ENCODE peak calls at places on chromosomes 3 and 15, in six cellular contexts. E, M, X, C, K and T are unnamed samples.

GRCh38 chr3:159821148-159821547 is 167.5 kb upstream of the IL12A start:
- DNase-seq in E (no peak), M (no peak), X (no peak), C (no peak), K (no peak), T (no peak)

GRCh38 chr3:23913873-23914743 is 2.7 kb downstream of the NKIRAS1 start:
- DNase-seq in E (no peak), M (no peak), X (no peak), C (no peak), K (no peak), T (no peak)

GRCh38 chr3:144028798-144029411 is 57.3 kb downstream of the DIPK2A start:
- DNase-seq in E (no peak), M (no peak), X (no peak), C (peak), K (no peak), T (peak)

GRCh38 chr3:166248784-166249183 is 411.6 kb upstream of the BCHE start:
- DNase-seq in E (no peak), M (no peak), X (no peak), C (no peak), K (no peak), T (no peak)

GRCh38 chr15:72339777-72340177 is 19.8 kb upstream of the CELF6 start:
- DNase-seq in E (no peak), M (no peak), X (no peak), C (peak), K (peak), T (no peak)

GRCh38 chr3:183385698-183386590 is 42.5 kb downstream of the MCF2L2 start:
- DNase-seq in E (no peak), M (no peak), X (peak), C (peak), K (peak), T (peak)

GRCh38 chr15:72824112-72824511 is 40.6 kb upstream of the ADPGK start:
- DNase-seq in E (no peak), M (no peak), X (no peak), C (no peak), K (no peak), T (no peak)

GRCh38 chr3:119211193-119211592 is 29.5 kb downstream of the B4GALT4 start:
- DNase-seq in E (no peak), M (no peak), X (no peak), C (no peak), K (no peak), T (no peak)

GRCh38 chr15:41860049-41860828 is 21.6 kb downstream of the PLA2G4B start:
- DNase-seq in E (no peak), M (no peak), X (no peak), C (peak), K (peak), T (no peak)

GRCh38 chr3:12516873-12517272 is 28.4 kb downstream of the MKRN2OS start:
- DNase-seq in E (no peak), M (no peak), X (no peak), C (no peak), K (no peak), T (no peak)

GRCh38 chr3:170493712-170494182 is 75.1 kb downstream of the CLDN11 start:
- DNase-seq in E (no peak), M (no peak), X (no peak), C (peak), K (peak), T (no peak)

GRCh38 chr3:155714295-155714718 is 30.6 kb downstream of the PLCH1 start:
- DNase-seq in E (no peak), M (no peak), X (no peak), C (no peak), K (no peak), T (peak)

GRCh38 chr3:87057474-87057873 is 66.5 kb upstream of the VGLL3 start:
- DNase-seq in E (no peak), M (no peak), X (no peak), C (no peak), K (no peak), T (no peak)

GRCh38 chr15:62606376-62607164 is 436.0 kb upstream of the TPM1 start:
- DNase-seq in E (no peak), M (no peak), X (no peak), C (no peak), K (no peak), T (peak)

GRCh38 chr3:98593046-98593936 is at the start of gene CPOX:
- DNase-seq in E (peak), M (peak), X (peak), C (peak), K (peak), T (peak)

GRCh38 chr15:44443515-44443914 is 16.1 kb downstream of the CTDSPL2 start:
- DNase-seq in E (no peak), M (no peak), X (no peak), C (no peak), K (no peak), T (no peak)
- TF ChIP-seq POLR2A in E (no peak), M (no peak), X (no peak), C (no peak), K (no peak), T (no peak)

DNA sequence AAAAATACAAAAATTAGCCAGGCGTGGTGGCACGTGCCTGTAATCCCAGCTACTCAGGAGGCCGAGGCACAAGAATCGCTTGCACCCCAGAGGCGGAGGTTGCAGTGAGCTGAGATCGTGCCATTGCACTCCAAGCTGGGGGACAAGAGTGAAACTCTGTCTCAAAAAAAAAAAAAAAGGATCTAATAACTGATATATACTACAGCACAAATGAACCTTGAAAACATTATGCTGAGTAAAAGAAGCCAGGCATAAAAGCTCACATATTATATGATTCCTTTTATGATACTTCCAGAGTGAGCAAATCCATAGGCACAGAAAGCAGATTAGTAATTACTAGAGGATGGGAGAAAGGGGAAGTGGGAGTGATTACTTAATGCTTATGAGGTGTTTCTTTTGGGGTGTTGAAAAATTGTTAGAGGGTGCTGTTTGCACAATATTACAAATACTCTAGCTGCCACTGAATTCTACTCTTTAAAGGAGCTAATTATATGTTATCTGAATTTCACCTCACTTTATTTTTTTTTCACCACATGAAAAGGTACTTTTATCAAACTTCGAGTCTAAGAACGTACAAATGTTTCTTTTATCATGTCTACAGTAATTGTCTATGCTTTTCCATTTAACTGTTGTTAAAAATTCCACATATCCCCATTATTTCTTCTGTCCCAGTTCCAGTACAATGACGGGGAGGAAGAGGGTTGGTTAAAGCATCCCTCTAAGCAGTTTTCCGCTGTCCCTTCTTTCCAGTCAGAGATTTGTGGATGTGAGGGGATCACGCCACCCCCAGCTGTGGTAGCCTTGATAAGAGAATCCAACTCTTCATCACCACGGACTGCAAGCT is 77.7 kb upstream of the FAM174B start:
- DNase-seq in E (no peak), M (no peak), X (no peak), C (peak), K (no peak), T (no peak)
- H3K27ac ChIP-seq in E (no peak), M (no peak), X (no peak), C (peak), K (no peak), T (no peak)

DNA sequence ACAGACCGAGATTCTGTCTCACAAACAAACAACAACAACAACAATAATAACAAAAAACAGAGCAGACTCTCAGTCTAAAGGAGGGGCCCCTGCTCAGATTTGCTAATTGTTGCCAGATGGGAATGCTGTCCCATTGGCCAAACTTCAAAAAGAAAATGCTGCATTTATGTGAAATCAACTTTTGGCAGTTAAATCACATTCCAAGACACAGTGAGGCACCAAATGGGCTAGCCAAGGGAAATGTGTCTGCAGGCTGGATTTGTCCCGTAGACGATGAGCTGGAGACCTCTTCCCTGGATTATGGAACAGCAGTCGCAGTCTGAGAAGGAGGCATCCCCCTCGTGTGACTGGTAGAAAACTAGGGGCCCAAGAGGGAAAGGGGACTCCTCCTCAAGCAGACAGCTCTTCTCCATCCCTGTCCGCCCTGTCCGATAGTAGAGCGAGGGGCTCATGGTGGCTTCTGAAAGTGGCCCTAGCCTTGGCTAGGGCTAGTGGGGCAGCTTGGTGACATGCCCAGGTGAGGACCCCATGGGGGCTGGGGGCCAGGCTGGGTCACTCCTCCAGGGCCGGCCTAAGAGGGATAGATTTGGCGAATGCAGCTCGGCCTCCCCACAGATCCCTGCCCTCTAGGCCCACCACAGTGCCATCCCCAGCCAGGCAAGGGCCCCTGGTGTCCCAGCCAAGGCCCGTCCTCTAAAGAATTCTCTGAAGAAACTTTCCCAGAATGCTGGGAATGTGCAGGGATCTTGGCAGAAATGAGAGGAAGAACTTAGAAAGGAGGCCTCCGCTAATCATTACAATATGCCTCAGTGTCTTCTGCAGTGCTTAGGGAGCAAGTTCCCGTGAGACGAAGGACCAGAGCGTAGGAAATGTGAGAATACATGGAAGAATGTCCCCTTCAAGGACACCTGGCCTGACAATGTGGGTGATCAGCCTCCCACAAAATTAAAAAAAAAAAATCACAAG is 2.0 kb downstream of the SLC22A14 start:
- DNase-seq in E (no peak), M (no peak), X (no peak), C (no peak), K (no peak), T (no peak)
- TF ChIP-seq POLR2A in E (no peak), M (no peak), X (no peak), C (no peak), K (no peak), T (no peak)

GRCh38 chr3:63960048-63960711 is 48.0 kb upstream of the SCAANT1 start:
- DNase-seq in E (peak), M (peak), X (no peak), C (peak), K (peak), T (peak)
- H3K27ac ChIP-seq in E (peak), M (peak), X (no peak), C (peak), K (peak), T (peak)

GRCh38 chr15:31353931-31354330 is 27.3 kb downstream of the KLF13 start:
- DNase-seq in E (peak), M (peak), X (peak), C (no peak), K (peak), T (peak)
- TF ChIP-seq POLR2A in E (no peak), M (peak), X (no peak), C (no peak), K (no peak), T (peak)

GRCh38 chr3:190326930-190327329 is 4.7 kb upstream of the CLDN1 start:
- DNase-seq in E (no peak), M (no peak), X (no peak), C (peak), K (peak), T (no peak)
- H3K27ac ChIP-seq in E (no peak), M (no peak), X (no peak), C (peak), K (peak), T (no peak)

DNA sequence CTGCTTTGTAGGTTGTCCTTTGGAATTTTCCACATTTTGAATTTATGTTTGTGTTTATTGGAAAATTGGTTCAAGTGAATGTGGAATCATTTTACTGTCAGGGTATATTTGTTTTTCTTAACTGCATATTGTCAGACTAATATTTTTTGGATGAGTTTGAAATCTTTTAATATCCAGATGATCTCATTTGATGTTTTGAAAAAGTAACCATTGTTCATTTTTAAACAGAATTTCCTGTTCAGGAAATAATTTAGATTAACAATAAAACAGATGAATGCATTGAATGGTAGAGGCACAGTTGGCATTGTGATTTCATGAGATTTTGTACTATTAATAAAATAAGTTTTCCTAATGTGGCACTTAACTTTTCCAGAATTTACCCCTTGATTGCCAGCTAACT is 15.5 kb downstream of the TRAK1 start:
- DNase-seq in E (no peak), M (no peak), X (no peak), C (no peak), K (no peak), T (no peak)
- TF ChIP-seq POLR2A in E (no peak), M (no peak), X (no peak), C (no peak), K (no peak), T (no peak)